ENCODE peak calls at places on chromosome 3, in seven cellular contexts. K is tibial nerve; U is spleen; D is CD4-positive, alpha-beta memory T cell; C is heart left ventricle; B is thoracic aorta; H is ovary. O is an unnamed sample.

GRCh38 chr3:49654955-49655556 is 19.1 kb upstream of the APEH start:
- DNase-seq in K (no peak), U (no peak), D (no peak), C (no peak), B (no peak), H (no peak), O (no peak)

GRCh38 chr3:127822836-127823589 is 698 bp upstream of the MGLL start:
- DNase-seq in K (peak; percentile 25), U (peak; percentile 85), D (no peak), C (peak; percentile 80), B (no peak), H (peak; percentile 35), O (peak; percentile 64)

GRCh38 chr3:188937389-188937788 is 234.4 kb upstream of the TPRG1 start:
- DNase-seq in K (no peak), U (no peak), D (no peak), C (no peak), B (no peak), H (no peak), O (no peak)

GRCh38 chr3:130779031-130779430 is 32.4 kb upstream of the PIK3R4 start:
- DNase-seq in K (no peak), U (no peak), D (no peak), C (no peak), B (no peak), H (no peak), O (no peak)

GRCh38 chr3:72887723-72888545 is at the start of gene GXYLT2:
- DNase-seq in K (peak; percentile 57), U (peak; percentile 76), D (peak; percentile 4), C (peak; percentile 84), B (peak; percentile 28), H (peak; percentile 74), O (peak; percentile 75)

GRCh38 chr3:148077318-148077923 is 620.3 kb upstream of the AGTR1 start:
- DNase-seq in K (no peak), U (no peak), D (no peak), C (no peak), B (no peak), H (no peak), O (no peak)

GRCh38 chr3:144948711-144949110 is 977.1 kb downstream of the DIPK2A start:
- DNase-seq in K (no peak), U (no peak), D (no peak), C (no peak), B (no peak), H (no peak), O (no peak)

GRCh38 chr3:25473246-25473645 is 45.2 kb downstream of the RARB start:
- DNase-seq in K (no peak), U (no peak), D (no peak), C (no peak), B (no peak), H (no peak), O (no peak)

GRCh38 chr3:42489937-42490227 is 12.6 kb upstream of the VIPR1 start:
- DNase-seq in K (no peak), U (no peak), D (no peak), C (no peak), B (no peak), H (no peak), O (no peak)

GRCh38 chr3:45234250-45234649 is 8.2 kb upstream of the TMEM158 start:
- DNase-seq in K (no peak), U (no peak), D (no peak), C (no peak), B (no peak), H (no peak), O (no peak)

GRCh38 chr3:76756578-76756977 is 283.3 kb upstream of the ROBO2 start:
- DNase-seq in K (no peak), U (no peak), D (no peak), C (no peak), B (no peak), H (no peak), O (no peak)

GRCh38 chr3:115783938-115784738 is 160.8 kb downstream of the GAP43 start:
- DNase-seq in K (peak; percentile 72), U (peak; percentile 97), D (peak; percentile 93), C (peak; percentile 93), B (peak; percentile 69), H (peak; percentile 93), O (peak; percentile 97)

GRCh38 chr3:194840661-194841514 is 155.2 kb downstream of the FAM43A start:
- DNase-seq in K (no peak), U (peak; percentile 65), D (no peak), C (no peak), B (no peak), H (no peak), O (peak; percentile 84)

GRCh38 chr3:191882289-191882688 is 421.3 kb downstream of the PYDC2 start:
- DNase-seq in K (no peak), U (no peak), D (no peak), C (no peak), B (no peak), H (no peak), O (no peak)

GRCh38 chr3:3778216-3778615 is 21.0 kb upstream of the LRRN1 start:
- DNase-seq in K (no peak), U (no peak), D (no peak), C (no peak), B (no peak), H (no peak), O (no peak)

GRCh38 chr3:180018588-180018987 is 18.1 kb downstream of the PEX5L start:
- DNase-seq in K (no peak), U (no peak), D (no peak), C (no peak), B (no peak), H (no peak), O (no peak)

GRCh38 chr3:160697628-160698382 is 20.8 kb downstream of the ARL14 start:
- DNase-seq in K (no peak), U (no peak), D (no peak), C (no peak), B (no peak), H (no peak), O (peak; percentile 27)

GRCh38 chr3:43960448-43960840 is 269.7 kb downstream of the ABHD5 start:
- DNase-seq in K (no peak), U (no peak), D (no peak), C (no peak), B (no peak), H (no peak), O (no peak)

GRCh38 chr3:43581343-43581742 is 40.5 kb downstream of the ANO10 start:
- DNase-seq in K (no peak), U (no peak), D (no peak), C (no peak), B (no peak), H (no peak), O (no peak)

GRCh38 chr3:17290894-17291293 is 406.1 kb downstream of the PLCL2 start:
- DNase-seq in K (no peak), U (no peak), D (no peak), C (peak; percentile 32), B (no peak), H (no peak), O (no peak)

GRCh38 chr3:105951043-105951442 is 82.2 kb upstream of the CBLB start:
- DNase-seq in K (no peak), U (no peak), D (no peak), C (no peak), B (no peak), H (no peak), O (no peak)

GRCh38 chr3:127193341-127193740 is 410 bp downstream of the PRR23E start:
- DNase-seq in K (no peak), U (no peak), D (no peak), C (no peak), B (no peak), H (no peak), O (no peak)

GRCh38 chr3:21618695-21619094 is 132.3 kb downstream of the ZNF385D start:
- DNase-seq in K (no peak), U (no peak), D (no peak), C (no peak), B (no peak), H (no peak), O (no peak)

GRCh38 chr3:108879915-108880314 is 57.3 kb downstream of the TRAT1 start:
- DNase-seq in K (no peak), U (no peak), D (no peak), C (no peak), B (no peak), H (no peak), O (no peak)

GRCh38 chr3:194618858-194619608 is 14.2 kb downstream of the TMEM44 start:
- DNase-seq in K (no peak), U (no peak), D (no peak), C (no peak), B (no peak), H (no peak), O (no peak)

GRCh38 chr3:142910280-142910679 is 21.4 kb upstream of the PCOLCE2 start:
- DNase-seq in K (no peak), U (no peak), D (no peak), C (no peak), B (no peak), H (no peak), O (no peak)

GRCh38 chr3:60403866-60404265 is 847.4 kb downstream of the FHIT start:
- DNase-seq in K (no peak), U (no peak), D (no peak), C (no peak), B (no peak), H (no peak), O (no peak)

GRCh38 chr3:55272031-55272645 is 215.0 kb downstream of the WNT5A start:
- DNase-seq in K (no peak), U (no peak), D (no peak), C (no peak), B (no peak), H (peak; percentile 21), O (no peak)

GRCh38 chr3:170680593-170680992 is 94.7 kb upstream of the SLC7A14 start:
- DNase-seq in K (no peak), U (no peak), D (no peak), C (no peak), B (no peak), H (no peak), O (no peak)

DNA sequence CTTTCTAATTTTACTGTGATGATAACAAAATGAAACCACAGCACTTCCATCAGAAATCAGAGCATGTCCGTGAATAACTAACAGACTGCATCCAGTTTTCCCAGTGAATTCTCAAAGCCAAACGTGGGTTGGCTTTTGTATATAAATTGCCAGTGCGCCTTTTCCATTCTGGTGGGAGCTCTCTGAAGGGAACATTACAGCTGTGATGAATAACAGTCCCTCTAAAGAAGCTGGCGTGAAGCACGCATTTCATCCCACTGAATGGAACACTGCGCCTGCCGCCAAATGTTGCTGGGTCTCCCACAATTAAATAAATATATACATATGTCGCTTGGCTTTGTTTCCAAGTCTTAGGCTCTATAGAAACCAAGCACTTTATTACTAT is 113.0 kb upstream of the PFN2 start:
- DNase-seq in K (no peak), U (no peak), D (no peak), C (no peak), B (no peak), H (no peak), O (no peak)
- H3K4me3 ChIP-seq in K (peak overlapping the region; percentile 13), U (no peak overlapping the region), D (no peak overlapping the region), C (peak overlapping the region; percentile 50), B (peak overlapping the region; percentile 68), H (no peak overlapping the region), O (no peak overlapping the region)

GRCh38 chr3:153400641-153401040 is 238.6 kb downstream of the RAP2B start:
- DNase-seq in K (no peak), U (no peak), D (no peak), C (no peak), B (no peak), H (no peak), O (no peak)
- H3K4me3 ChIP-seq in K (no peak overlapping the region), U (no peak overlapping the region), D (no peak overlapping the region), C (no peak overlapping the region), B (no peak overlapping the region), H (no peak overlapping the region), O (no peak overlapping the region)

GRCh38 chr3:57983734-57984518 is 24.3 kb upstream of the FLNB start:
- DNase-seq in K (peak; percentile 69), U (no peak), D (peak; percentile 45), C (peak; percentile 67), B (peak; percentile 32), H (peak; percentile 48), O (peak; percentile 85)
- H3K4me3 ChIP-seq in K (no peak overlapping the region), U (no peak overlapping the region), D (no peak overlapping the region), C (no peak overlapping the region), B (no peak overlapping the region), H (no peak overlapping the region), O (no peak overlapping the region)

GRCh38 chr3:32848215-32848614 is 30.4 kb downstream of the TRIM71 start:
- DNase-seq in K (no peak), U (no peak), D (no peak), C (no peak), B (no peak), H (no peak), O (peak; percentile 73)
- H3K4me3 ChIP-seq in K (no peak overlapping the region), U (no peak overlapping the region), D (no peak overlapping the region), C (no peak overlapping the region), B (no peak overlapping the region), H (no peak overlapping the region), O (no peak overlapping the region)